ENCODE peak calls at places on chromosomes 6 and 20, in five cellular contexts. X, U, O, D and L are unnamed samples.

GRCh38 chr20:48722737-48723191 is 105.0 kb downstream of the PREX1 start:
- DNase-seq in O (no peak), D (no peak), U (peak), X (no peak), L (no peak)

GRCh38 chr6:87907521-87907920 is 140.1 kb upstream of the SPACA1 start:
- DNase-seq in U (peak), D (peak), X (peak), O (no peak), L (no peak)

GRCh38 chr6:135227349-135227748 is 46.2 kb downstream of the MYB start:
- DNase-seq in O (no peak), X (no peak), U (no peak), D (no peak), L (no peak)

GRCh38 chr6:109139109-109139508 is 43.8 kb downstream of the CEP57L1 start:
- DNase-seq in O (no peak), U (peak), D (no peak), X (no peak), L (no peak)

GRCh38 chr6:3376064-3376463 is 80.8 kb downstream of the SLC22A23 start:
- DNase-seq in U (no peak), D (no peak), X (no peak), O (no peak), L (no peak)

GRCh38 chr6:33952016-33952415 is 148.2 kb upstream of the MLN start:
- DNase-seq in O (no peak), D (no peak), X (no peak), U (no peak), L (no peak)

GRCh38 chr6:6764764-6765434 is 176.4 kb downstream of the LY86 start:
- DNase-seq in D (no peak), U (peak), O (no peak), X (no peak), L (no peak)

GRCh38 chr6:149761438-149761837 is 11.9 kb downstream of the PCMT1 start:
- DNase-seq in D (no peak), U (no peak), O (no peak), X (no peak), L (no peak)

GRCh38 chr20:63246490-63247284 is 7.6 kb downstream of the NKAIN4 start:
- DNase-seq in O (no peak), U (peak), X (no peak), D (no peak), L (no peak)

GRCh38 chr6:90399970-90400369 is 103.3 kb upstream of the BACH2 start:
- DNase-seq in D (no peak), U (no peak), O (no peak), X (peak), L (no peak)

GRCh38 chr6:141677598-141678211 is 455.0 kb upstream of the GJE1 start:
- DNase-seq in D (no peak), X (no peak), U (peak), O (no peak), L (peak)

GRCh38 chr6:167565884-167566491 is 241.1 kb downstream of the TTLL2 start:
- DNase-seq in O (no peak), X (no peak), D (no peak), U (no peak), L (no peak)

GRCh38 chr6:100370265-100370664 is 94.5 kb downstream of the SIM1 start:
- DNase-seq in D (no peak), O (no peak), U (no peak), X (no peak), L (peak)

GRCh38 chr6:154732824-154733609 is at the start of gene SCAF8:
- DNase-seq in O (peak), X (peak), U (peak), D (peak), L (peak)

GRCh38 chr6:24251339-24251738 is 106.5 kb downstream of the DCDC2 start:
- DNase-seq in X (no peak), U (no peak), O (no peak), D (no peak), L (no peak)

GRCh38 chr6:41655706-41656668 is 17.7 kb downstream of the MDFI start:
- DNase-seq in O (no peak), D (no peak), U (no peak), X (no peak), L (no peak)

GRCh38 chr6:1406306-1407058 is 17.1 kb downstream of the FOXF2 start:
- DNase-seq in X (no peak), D (no peak), O (no peak), U (no peak), L (no peak)